ENCODE peak calls at places on chromosomes 1 and 21, in four cellular contexts. Q is K562, T is GM12878, V is HepG2. Y is an unnamed sample.

GRCh38 chr1:169126335-169126734 is 19.8 kb downstream of the ATP1B1 start:
- DNase-seq in Q (no peak), T (no peak), V (no peak), Y (no peak)

GRCh38 chr1:99580451-99580850 is 65.5 kb upstream of the PALMD start:
- DNase-seq in V (no peak), Q (no peak), T (no peak), Y (no peak)

GRCh38 chr1:213281610-213282316 is 230.7 kb downstream of the RPS6KC1 start:
- DNase-seq in T (no peak), Q (no peak), V (no peak), Y (peak)

GRCh38 chr1:19405761-19406481 is 79.4 kb downstream of the CAPZB start:
- DNase-seq in Q (peak), V (no peak), T (no peak), Y (no peak)

GRCh38 chr21:28561772-28562171 is 430.9 kb downstream of the LTN1 start:
- DNase-seq in T (no peak), V (no peak), Q (no peak), Y (no peak)

GRCh38 chr1:52423771-52424170 is 19.4 kb downstream of the PRPF38A start:
- DNase-seq in Q (no peak), V (no peak), T (no peak), Y (no peak)

GRCh38 chr1:176983786-176984185 is 180.7 kb downstream of the ASTN1 start:
- DNase-seq in Q (no peak), V (no peak), T (no peak), Y (no peak)

GRCh38 chr1:170660874-170661645 is 2.9 kb upstream of the PRRX1 start:
- DNase-seq in T (no peak), V (no peak), Q (no peak), Y (no peak)

GRCh38 chr1:116760996-116761665 is 6.9 kb downstream of the CD2 start:
- DNase-seq in Q (no peak), V (no peak), T (no peak), Y (no peak)

GRCh38 chr1:243493156-243494129 is 237.6 kb downstream of the SDCCAG8 start:
- DNase-seq in T (no peak), V (no peak), Q (no peak), Y (no peak)

GRCh38 chr1:40508375-40509341 is at the start of gene EXO5:
- DNase-seq in V (peak), T (peak), Q (peak), Y (peak)

GRCh38 chr1:213987876-213988638 is at the start of gene PROX1:
- DNase-seq in Q (peak), T (no peak), V (peak), Y (peak)

GRCh38 chr1:170723518-170723917 is 59.6 kb downstream of the PRRX1 start:
- DNase-seq in T (no peak), Q (no peak), V (peak), Y (no peak)

GRCh38 chr1:67564193-67564592 is 120.8 kb upstream of the GADD45A start:
- DNase-seq in T (no peak), V (no peak), Q (no peak), Y (no peak)

GRCh38 chr1:6331543-6332246 is 61.9 kb downstream of the ACOT7 start:
- DNase-seq in Q (no peak), V (no peak), T (no peak), Y (no peak)

GRCh38 chr1:79928901-79929300 is 922.4 kb upstream of the ADGRL4 start:
- DNase-seq in T (no peak), V (no peak), Q (no peak), Y (no peak)

GRCh38 chr1:46509414-46509813 is 19.8 kb downstream of the DMBX1 start:
- DNase-seq in Q (no peak), T (no peak), V (no peak), Y (no peak)

GRCh38 chr1:159068877-159069276 is 7.7 kb downstream of the AIM2 start:
- DNase-seq in V (no peak), T (no peak), Q (no peak), Y (no peak)

GRCh38 chr1:167199656-167200055 is 21.0 kb upstream of the POU2F1 start:
- DNase-seq in Q (no peak), T (no peak), V (no peak), Y (no peak)

GRCh38 chr21:25607151-25607811 is at the start of gene MRPL39:
- DNase-seq in Q (peak), T (peak), V (peak), Y (peak)

GRCh38 chr1:5983361-5984103 is 8.7 kb downstream of the NPHP4 start:
- DNase-seq in Q (peak), T (no peak), V (no peak), Y (no peak)

GRCh38 chr1:94335950-94336349 is 82.2 kb upstream of the ABCD3 start:
- DNase-seq in Q (peak), V (peak), T (no peak), Y (peak)
- TF ChIP-seq NR2C2 in Q (no peak), V (no peak), T (no peak), Y (no peak)

DNA sequence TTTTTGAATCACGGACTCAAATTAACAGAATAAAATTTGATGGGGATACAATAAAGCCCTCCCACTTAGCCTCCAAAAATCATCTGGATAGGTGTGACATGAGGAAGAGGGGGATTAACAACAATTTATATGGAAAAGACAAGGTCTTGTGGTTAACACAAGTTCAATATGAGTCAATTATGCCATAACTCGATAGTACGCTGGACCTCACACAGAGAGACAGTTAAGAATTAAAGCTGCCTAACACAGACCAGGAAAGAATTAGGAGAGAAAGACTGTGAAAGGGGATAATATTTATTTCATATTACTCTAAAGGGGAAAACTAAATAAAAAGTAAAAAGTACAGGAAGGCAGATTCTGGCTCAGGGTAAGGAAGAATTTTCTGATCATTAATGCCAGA is 243.7 kb upstream of the LYPLAL1 start:
- DNase-seq in T (no peak), V (no peak), Q (no peak), Y (no peak)
- TF ChIP-seq NR2C2 in T (no peak), V (no peak), Q (no peak), Y (no peak)

GRCh38 chr1:198776602-198777029 is 137.8 kb downstream of the PTPRC start:
- DNase-seq in T (no peak), V (no peak), Q (no peak), Y (no peak)
- TF ChIP-seq NR2C2 in T (no peak), V (no peak), Q (no peak), Y (no peak)

DNA sequence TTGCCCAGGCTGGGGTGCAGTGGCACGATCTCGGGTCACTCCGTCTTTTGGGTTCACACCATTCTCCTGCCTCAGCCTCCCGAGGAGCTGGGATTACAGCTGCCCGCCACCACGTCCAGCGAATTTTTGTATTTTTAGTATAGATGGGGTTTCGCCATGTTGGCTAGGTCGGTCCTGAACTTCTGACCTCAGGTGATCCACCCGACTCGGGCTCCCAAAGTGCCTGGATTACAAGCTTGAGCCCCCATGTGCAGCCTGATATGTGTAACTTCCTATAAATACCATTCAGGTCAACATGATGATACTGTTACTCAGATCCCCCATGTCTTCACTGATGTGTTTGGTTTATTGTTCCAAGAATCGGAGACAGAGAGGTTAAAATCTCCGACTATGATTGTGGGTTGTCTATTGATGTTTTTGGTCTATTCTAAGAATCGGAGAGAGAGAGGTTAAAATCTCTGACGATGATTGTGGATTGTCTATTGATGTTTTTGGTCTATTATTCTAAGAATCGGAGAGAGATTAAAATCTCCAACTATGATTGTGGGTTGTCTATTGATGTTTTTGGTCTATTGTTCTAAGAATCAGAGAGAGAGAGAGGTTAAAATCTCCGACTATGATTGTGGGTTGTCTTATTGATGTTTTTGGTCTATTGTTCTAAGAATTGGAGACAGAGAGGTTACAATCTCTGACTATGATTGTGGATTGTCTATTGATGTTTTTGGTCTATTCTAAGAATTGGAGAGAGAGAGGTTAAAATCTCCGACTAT is 17.0 kb downstream of the C1orf159 start:
- DNase-seq in V (no peak), T (no peak), Q (no peak), Y (no peak)
- TF ChIP-seq NR2C2 in V (no peak), T (no peak), Q (no peak), Y (no peak)

GRCh38 chr1:78619803-78620579 is at the start of gene IFI44L:
- DNase-seq in Q (no peak), T (peak), V (no peak), Y (no peak)

GRCh38 chr1:78617615-78618026 is 2.6 kb upstream of the IFI44L start:
- DNase-seq in Q (peak), T (peak), V (peak), Y (peak)

GRCh38 chr1:78622548-78622947 is 2.3 kb downstream of the IFI44L start:
- DNase-seq in T (no peak), V (no peak), Q (no peak), Y (no peak)

GRCh38 chr1:78619029-78619428 is 1.2 kb upstream of the IFI44L start:
- DNase-seq in T (no peak), V (no peak), Q (no peak), Y (no peak)

GRCh38 chr1:78619446-78619802 is 824 bp upstream of the IFI44L start:
- DNase-seq in V (no peak), T (no peak), Q (no peak), Y (no peak)
- TF ChIP-seq NR2C2 in V (no peak), T (no peak), Q (no peak), Y (no peak)

GRCh38 chr1:98340511-98340910 is 321.0 kb upstream of the SNX7 start:
- DNase-seq in T (no peak), V (no peak), Q (no peak), Y (no peak)
- TF ChIP-seq NR2C2 in T (no peak), V (no peak), Q (no peak), Y (no peak)

GRCh38 chr1:182995894-182996293 is 27.3 kb upstream of the LAMC1 start:
- DNase-seq in T (no peak), V (no peak), Q (no peak), Y (no peak)
- TF ChIP-seq NR2C2 in T (no peak), V (no peak), Q (peak), Y (peak)

DNA sequence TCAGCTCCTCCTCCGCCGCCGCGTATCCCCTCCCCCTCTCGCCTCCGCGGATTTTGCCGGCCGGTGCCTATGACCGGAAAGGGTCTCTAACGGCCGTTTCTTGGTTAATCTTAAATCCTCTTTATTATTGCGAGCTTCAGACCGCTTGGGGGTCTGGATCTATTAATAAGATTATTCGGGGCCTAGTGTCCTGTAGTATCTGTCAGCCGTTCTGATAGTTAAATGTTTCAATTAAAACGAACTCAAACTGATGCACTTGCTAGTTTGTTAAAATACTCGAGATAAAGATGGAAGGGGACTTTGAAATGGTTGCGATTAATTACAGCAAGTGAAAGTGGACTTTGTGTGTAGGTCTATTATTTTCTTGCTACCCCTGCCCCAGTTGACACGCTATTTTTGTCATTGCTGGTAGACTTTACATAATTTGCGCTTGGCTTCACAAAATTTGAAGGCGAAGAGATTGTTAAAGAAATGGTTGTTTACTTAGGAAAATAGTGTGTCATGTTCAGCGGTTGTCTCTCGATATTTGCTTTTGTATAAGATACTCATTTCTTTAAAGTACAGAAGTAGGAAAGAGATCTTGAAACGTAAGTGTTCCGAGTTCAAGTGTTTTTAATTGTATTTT is 779 bp downstream of the SON start:
- DNase-seq in T (no peak), V (no peak), Q (no peak), Y (peak)
- TF ChIP-seq NR2C2 in T (no peak), V (no peak), Q (no peak), Y (no peak)

Y was measured in WTC11.